ENCODE peak calls at places on chromosomes 2 and 18, in six cellular contexts. R is stomach, O is left ventricle myocardium inferior, F is HCT116, E is heart left ventricle, L is GM23248. Q is an unnamed sample. For H3K4me1, the result is how much of the 10 kb centered on the place peaks cover.

GRCh38 chr2:234488913-234489451 is 7.9 kb downstream of the ARL4C start:
- DNase-seq in R (no peak), O (no peak), F (no peak), E (no peak), L (no peak), Q (no peak)

GRCh38 chr18:48866028-48866733 is 84.6 kb downstream of the SMAD7 start:
- DNase-seq in R (peak), O (peak), F (no peak), E (no peak), L (peak), Q (no peak)

GRCh38 chr2:48278590-48278989 is 251.4 kb upstream of the STON1 start:
- DNase-seq in R (no peak), O (no peak), F (no peak), E (no peak), L (no peak), Q (no peak)

GRCh38 chr18:55381277-55381676 is 206.7 kb downstream of the TCF4 start:
- DNase-seq in R (no peak), O (no peak), F (no peak), E (no peak), L (peak), Q (no peak)

GRCh38 chr2:240143801-240144648 is 3.6 kb upstream of the OTOS start:
- DNase-seq in R (peak), O (peak), F (peak), E (peak), L (peak), Q (peak)

GRCh38 chr2:88074150-88074549 is 6.5 kb downstream of the SMYD1 start:
- DNase-seq in R (no peak), O (no peak), F (no peak), E (no peak), L (no peak), Q (no peak)

GRCh38 chr2:150449856-150450255 is 37.6 kb downstream of the RND3 start:
- DNase-seq in R (no peak), O (no peak), F (no peak), E (no peak), L (no peak), Q (no peak)

GRCh38 chr18:50602466-50602865 is 42.6 kb downstream of the MAPK4 start:
- DNase-seq in R (no peak), O (no peak), F (no peak), E (no peak), L (no peak), Q (no peak)

GRCh38 chr2:102504833-102505232 is 31.8 kb downstream of the SLC9A4 start:
- DNase-seq in R (peak), O (no peak), F (no peak), E (no peak), L (no peak), Q (no peak)

GRCh38 chr2:60526623-60527022 is 26.8 kb downstream of the BCL11A start:
- DNase-seq in R (no peak), O (no peak), F (no peak), E (no peak), L (no peak), Q (no peak)
- H3K4me1 ChIP-seq in R (under half), O (half or more), F (under half), E (under half), L (under half), Q (under half)

GRCh38 chr2:40458271-40458794 is 6.4 kb upstream of the SLC8A1 start:
- DNase-seq in R (no peak), O (no peak), F (no peak), E (no peak), L (no peak), Q (no peak)
- H3K4me3 ChIP-seq in R (no peak), O (peak), F (no peak), E (no peak), L (no peak), Q (no peak)

GRCh38 chr2:86193901-86194567 is 1.2 kb downstream of the IMMT start:
- DNase-seq in R (no peak), O (no peak), F (no peak), E (no peak), L (peak), Q (no peak)
- H3K4me1 ChIP-seq in R (under half), O (half or more), F (under half), E (under half), L (under half), Q (under half)

GRCh38 chr2:230218411-230218810 is 1.4 kb downstream of the SP110 start:
- DNase-seq in R (no peak), O (no peak), F (no peak), E (no peak), L (peak), Q (no peak)
- H3K4me3 ChIP-seq in R (peak), O (peak), F (no peak), E (peak), L (peak), Q (no peak)

GRCh38 chr18:62766266-62766665 is 50.9 kb downstream of the PHLPP1 start:
- DNase-seq in R (no peak), O (no peak), F (no peak), E (no peak), L (no peak), Q (no peak)

GRCh38 chr18:62769216-62769615 is 53.9 kb downstream of the PHLPP1 start:
- DNase-seq in R (no peak), O (no peak), F (no peak), E (no peak), L (no peak), Q (no peak)

GRCh38 chr18:62771494-62771893 is 56.2 kb downstream of the PHLPP1 start:
- DNase-seq in R (no peak), O (no peak), F (no peak), E (no peak), L (no peak), Q (no peak)

GRCh38 chr18:62767321-62767720 is 52.0 kb downstream of the PHLPP1 start:
- DNase-seq in R (no peak), O (no peak), F (no peak), E (no peak), L (peak), Q (no peak)

DNA sequence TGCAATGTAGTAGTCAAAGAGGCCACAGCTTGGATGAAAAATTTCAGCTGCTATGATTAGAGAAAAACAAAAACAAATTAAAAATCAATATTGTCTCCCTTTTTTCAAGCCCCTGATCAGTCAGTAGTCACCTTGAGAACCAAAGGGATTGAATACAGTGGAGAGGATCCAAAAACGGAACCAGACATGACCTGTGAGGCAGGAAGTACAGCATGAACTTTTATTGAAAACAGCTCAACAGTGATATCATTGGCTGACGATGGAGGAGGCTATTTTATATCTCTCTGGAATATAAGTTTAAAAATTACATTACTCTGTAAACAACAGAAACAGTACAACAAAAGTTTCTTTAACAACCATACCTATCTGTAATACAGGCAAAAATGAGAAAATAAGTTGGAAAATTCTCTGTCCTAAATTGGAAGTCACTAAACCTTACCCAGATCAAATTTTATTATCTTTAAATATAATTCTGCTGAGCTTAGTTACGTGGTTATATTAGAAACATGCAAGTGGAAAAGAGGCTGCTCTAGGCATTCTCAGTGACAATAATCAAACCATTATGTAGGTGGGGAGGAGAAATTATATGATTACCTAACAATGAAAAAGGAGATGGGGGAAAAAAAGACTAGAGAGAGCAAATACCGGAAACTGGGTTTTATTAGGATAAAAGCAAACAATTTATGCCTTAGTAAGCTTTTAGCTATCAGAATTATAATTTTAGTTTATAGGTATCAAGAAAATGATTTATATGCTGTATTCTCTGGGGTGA is 53.0 kb downstream of the PHLPP1 start:
- DNase-seq in R (no peak), O (no peak), F (no peak), E (no peak), L (no peak), Q (no peak)
- H3K4me1 ChIP-seq in R (under half), O (under half), F (under half), E (under half), L (under half), Q (under half)

DNA sequence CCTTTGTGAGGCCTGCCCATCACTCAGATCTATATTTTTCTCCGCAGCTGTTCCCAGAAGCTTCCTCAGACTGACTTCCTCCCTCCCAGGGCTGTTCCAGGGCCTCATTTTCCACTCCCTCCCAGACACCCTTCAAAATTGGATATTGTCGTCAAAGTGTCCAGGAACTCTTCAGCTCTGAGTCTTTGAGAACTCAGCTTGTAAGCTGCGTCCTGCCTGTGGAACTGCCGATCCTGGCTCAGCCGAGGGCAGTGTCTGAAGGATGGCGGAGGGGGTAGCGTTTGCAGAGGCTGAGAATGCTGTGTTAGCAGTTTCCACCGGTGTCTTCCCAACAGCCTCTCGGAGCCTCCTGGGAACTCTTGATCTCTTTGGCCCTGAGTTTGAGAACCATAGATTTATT is 27.1 kb downstream of the NCK2 start:
- DNase-seq in R (no peak), O (no peak), F (no peak), E (no peak), L (no peak), Q (no peak)
- H3K4me3 ChIP-seq in R (no peak), O (peak), F (no peak), E (no peak), L (no peak), Q (no peak)

GRCh38 chr2:189214484-189214883 is 34.9 kb upstream of the COL5A2 start:
- DNase-seq in R (no peak), O (no peak), F (no peak), E (no peak), L (no peak), Q (peak)
- H3K4me1 ChIP-seq in R (under half), O (under half), F (under half), E (under half), L (under half), Q (under half)

DNA sequence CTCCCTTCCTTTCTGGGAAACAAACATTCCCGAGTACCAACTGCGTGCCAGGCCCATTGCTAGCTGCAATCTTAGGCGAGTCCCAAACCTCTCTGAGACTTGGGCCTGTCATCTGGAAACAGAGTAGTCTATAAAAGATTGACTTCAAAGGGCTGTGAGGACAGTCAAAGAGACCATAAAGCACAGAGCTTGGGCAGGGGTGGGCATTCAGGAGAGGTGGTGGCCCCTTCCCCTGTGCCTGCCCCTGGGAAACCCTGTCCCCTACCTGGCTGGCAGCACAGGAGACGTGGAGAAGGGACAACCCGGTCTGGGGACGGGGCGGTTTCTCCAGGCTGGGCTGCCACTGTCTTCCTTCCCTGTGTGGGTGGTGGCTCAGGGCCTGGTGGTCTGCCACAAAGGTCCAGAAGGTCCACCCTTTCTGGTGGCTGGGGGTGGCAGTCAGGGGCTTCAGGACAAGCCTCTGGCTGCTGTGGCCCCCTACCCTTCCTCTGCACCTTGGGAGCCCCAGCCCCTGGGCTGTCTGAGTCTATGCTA is 33.9 kb upstream of the FOSL2 start:
- DNase-seq in R (no peak), O (no peak), F (no peak), E (no peak), L (no peak), Q (no peak)
- H3K4me3 ChIP-seq in R (no peak), O (no peak), F (no peak), E (no peak), L (no peak), Q (no peak)

GRCh38 chr2:196725218-196725617 is 74.3 kb downstream of the GTF3C3 start:
- DNase-seq in R (no peak), O (no peak), F (no peak), E (no peak), L (no peak), Q (no peak)
- H3K4me1 ChIP-seq in R (under half), O (under half), F (under half), E (under half), L (under half), Q (under half)

DNA sequence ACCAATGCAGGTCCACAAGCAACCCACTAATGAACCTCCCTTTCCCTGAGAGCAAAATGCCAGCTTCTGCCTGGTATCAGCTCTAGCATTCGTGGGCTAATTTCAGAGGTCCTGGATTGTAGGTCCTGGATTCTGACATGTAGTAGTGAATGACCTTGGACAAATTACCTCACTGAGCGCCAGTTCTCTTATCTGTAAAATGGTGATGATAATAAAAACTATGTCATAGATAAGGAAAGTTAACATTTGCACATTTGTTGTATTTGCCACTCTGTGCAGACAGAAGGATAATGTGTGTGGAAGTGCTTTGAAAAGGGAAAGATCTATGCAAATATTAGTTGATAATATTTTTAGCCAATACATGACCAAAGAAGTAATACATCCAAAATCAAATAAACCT is 4.1 kb upstream of the TET3 start:
- DNase-seq in R (no peak), O (no peak), F (no peak), E (no peak), L (no peak), Q (no peak)
- H3K4me3 ChIP-seq in R (no peak), O (peak), F (peak), E (no peak), L (peak), Q (no peak)

Q was measured in iPS DF 6.9.